ENCODE peak calls at places on chromosomes 5 and 9, in six cellular contexts. O is mucosa of descending colon, V is T47D, C is RWPE1, T is RKO, R is T-helper 2 cell. G is an unnamed sample.

GRCh38 chr5:7805379-7805778 is 45.6 kb downstream of the CFAP90 start:
- DNase-seq in T (no peak), R (no peak), O (no peak), V (no peak), C (no peak), G (no peak)

GRCh38 chr5:145697251-145698016 is 137.7 kb downstream of the PRELID2 start:
- DNase-seq in T (peak), C (peak), V (no peak), R (no peak), O (peak), G (no peak)

GRCh38 chr5:71482132-71482531 is 26.7 kb downstream of the BDP1 start:
- DNase-seq in O (peak), V (no peak), C (peak), R (no peak), T (no peak), G (no peak)

GRCh38 chr9:78439866-78440830 is 143.2 kb downstream of the PSAT1 start:
- DNase-seq in C (no peak), T (no peak), R (no peak), O (no peak), V (no peak), G (no peak)

GRCh38 chr9:36392489-36392888 is 7.6 kb downstream of the RNF38 start:
- DNase-seq in T (no peak), R (no peak), C (no peak), V (no peak), O (no peak), G (no peak)

GRCh38 chr5:93569295-93570164 is 11.5 kb downstream of the NR2F1-AS1 start:
- DNase-seq in R (no peak), C (no peak), V (no peak), T (no peak), O (no peak), G (no peak)

GRCh38 chr9:25964239-25964638 is 286.0 kb upstream of the TUSC1 start:
- DNase-seq in V (peak), R (no peak), C (peak), T (peak), O (peak), G (no peak)

GRCh38 chr9:109582386-109582785 is 84.3 kb upstream of the PTPN3 start:
- DNase-seq in V (no peak), T (no peak), O (no peak), R (no peak), C (no peak), G (no peak)

GRCh38 chr9:136750526-136750925 is 2.2 kb upstream of the LCN6 start:
- DNase-seq in C (no peak), T (peak), R (no peak), O (no peak), V (no peak), G (no peak)

GRCh38 chr5:135016926-135017325 is 17.1 kb downstream of the PITX1 start:
- DNase-seq in T (no peak), C (no peak), O (no peak), R (no peak), V (no peak), G (peak)

GRCh38 chr5:117590944-117591343 is 1016.3 kb upstream of the SEMA6A start:
- DNase-seq in R (no peak), C (no peak), V (no peak), T (peak), O (no peak), G (no peak)

GRCh38 chr9:133113928-133114351 is 7.1 kb downstream of the RALGDS start:
- DNase-seq in C (no peak), V (no peak), T (no peak), R (no peak), O (no peak), G (peak)

GRCh38 chr9:92426501-92426900 is 2.2 kb upstream of the OMD start:
- DNase-seq in R (no peak), O (no peak), T (no peak), C (no peak), V (no peak), G (no peak)

GRCh38 chr5:80516826-80517225 is 28.9 kb downstream of the FAM151B start:
- DNase-seq in O (no peak), T (peak), V (no peak), C (peak), R (no peak), G (no peak)

GRCh38 chr5:28737682-28738081 is 1699.3 kb upstream of the CDH9 start:
- DNase-seq in R (no peak), V (no peak), T (no peak), C (no peak), O (no peak), G (no peak)

GRCh38 chr9:88007291-88007650 is 32.9 kb upstream of the CDK20 start:
- DNase-seq in V (no peak), T (no peak), C (no peak), O (no peak), R (peak), G (no peak)

GRCh38 chr5:134383980-134384697 is 12.8 kb downstream of the UBE2B start:
- DNase-seq in T (no peak), R (no peak), V (no peak), C (no peak), O (no peak), G (no peak)

GRCh38 chr9:17900604-17901003 is 321.7 kb downstream of the SH3GL2 start:
- DNase-seq in C (no peak), T (no peak), V (no peak), R (no peak), O (peak), G (no peak)

GRCh38 chr9:104088416-104088815 is 5.7 kb upstream of the SMC2 start:
- DNase-seq in O (no peak), V (no peak), C (no peak), R (no peak), T (peak), G (no peak)